ENCODE peak calls at places on chromosome 13, in ten cellular contexts. B is body of pancreas, D is prostate gland, F is Peyer's patch, G is uterus, V is transverse colon, L is heart left ventricle, J is HCT116, M is suprapubic skin, T is sigmoid colon. Z is an unnamed sample.

GRCh38 chr13:105395041-105395440 is 1140.4 kb downstream of the EFNB2 start:
- DNase-seq in B (no peak), D (no peak), F (no peak), G (no peak), V (no peak), L (no peak), J (no peak), M (no peak), T (no peak), Z (no peak)

GRCh38 chr13:70310720-70311119 is 202.5 kb upstream of the KLHL1 start:
- DNase-seq in B (peak; percentile 38), D (peak; percentile 40), F (no peak), G (no peak), V (peak; percentile 25), L (no peak), J (peak; percentile 26), M (no peak), T (no peak), Z (peak; percentile 39)

GRCh38 chr13:110551284-110551683 is 10.2 kb downstream of the RAB20 start:
- DNase-seq in B (no peak), D (no peak), F (no peak), G (no peak), V (no peak), L (no peak), J (no peak), M (no peak), T (no peak), Z (no peak)

GRCh38 chr13:28716511-28716910 is 2.3 kb downstream of the SLC46A3 start:
- DNase-seq in B (peak; percentile 54), D (no peak), F (peak; percentile 83), G (peak; percentile 76), V (peak; percentile 77), L (peak; percentile 78), J (peak; percentile 35), M (no peak), T (peak; percentile 85), Z (no peak)

GRCh38 chr13:45728759-45729158 is 26.6 kb downstream of the CBY2 start:
- DNase-seq in B (no peak), D (no peak), F (no peak), G (no peak), V (no peak), L (no peak), J (peak; percentile 45), M (no peak), T (no peak), Z (no peak)

GRCh38 chr13:97535619-97536018 is 101.7 kb downstream of the RAP2A start:
- DNase-seq in B (no peak), D (no peak), F (no peak), G (no peak), V (no peak), L (no peak), J (no peak), M (no peak), T (no peak), Z (no peak)

GRCh38 chr13:24012648-24013047 is 115.3 kb upstream of the C1QTNF9B start:
- DNase-seq in B (peak; percentile 8), D (no peak), F (no peak), G (no peak), V (no peak), L (no peak), J (no peak), M (no peak), T (no peak), Z (no peak)

GRCh38 chr13:106467406-106468122 is 67.9 kb downstream of the EFNB2 start:
- DNase-seq in B (no peak), D (no peak), F (no peak), G (no peak), V (no peak), L (no peak), J (no peak), M (no peak), T (no peak), Z (no peak)

GRCh38 chr13:46913757-46914156 is 16.9 kb upstream of the HTR2A start:
- DNase-seq in B (no peak), D (no peak), F (no peak), G (no peak), V (no peak), L (no peak), J (no peak), M (no peak), T (no peak), Z (no peak)

GRCh38 chr13:113559901-113560644 is 24.5 kb upstream of the TFDP1 start:
- DNase-seq in B (no peak), D (no peak), F (no peak), G (no peak), V (no peak), L (no peak), J (no peak), M (no peak), T (no peak), Z (peak; percentile 8)

GRCh38 chr13:27171830-27172494 is 351 bp upstream of the USP12 start:
- DNase-seq in B (peak; percentile 93), D (peak; percentile 88), F (peak; percentile 97), G (peak; percentile 86), V (peak; percentile 96), L (peak; percentile 95), J (peak; percentile 72), M (peak; percentile 93), T (peak; percentile 96), Z (peak; percentile 95)
- TF ChIP-seq POLR2A in B (peak; percentile 48), D (peak; percentile 36), F (no peak), G (peak; percentile 38), V (peak; percentile 26), L (no peak), J (no peak), M (no peak), T (no peak), Z (no peak)

GRCh38 chr13:101399365-101399764 is 16.9 kb downstream of the NALCN start:
- DNase-seq in B (no peak), D (no peak), F (no peak), G (no peak), V (no peak), L (no peak), J (no peak), M (no peak), T (no peak), Z (no peak)

GRCh38 chr13:101401196-101401595 is 15.1 kb downstream of the NALCN start:
- DNase-seq in B (no peak), D (no peak), F (no peak), G (no peak), V (no peak), L (no peak), J (no peak), M (no peak), T (no peak), Z (no peak)

GRCh38 chr13:101398920-101399319 is 17.4 kb downstream of the NALCN start:
- DNase-seq in B (no peak), D (no peak), F (no peak), G (no peak), V (no peak), L (no peak), J (no peak), M (no peak), T (no peak), Z (no peak)

GRCh38 chr13:101397742-101398141 is 18.6 kb downstream of the NALCN start:
- DNase-seq in B (no peak), D (no peak), F (no peak), G (no peak), V (no peak), L (peak; percentile 30), J (no peak), M (no peak), T (no peak), Z (no peak)

GRCh38 chr13:101398191-101398590 is 18.1 kb downstream of the NALCN start:
- DNase-seq in B (no peak), D (no peak), F (no peak), G (no peak), V (no peak), L (no peak), J (no peak), M (no peak), T (no peak), Z (no peak)
- H3K4me3 ChIP-seq in B (no peak overlapping the region), D (no peak overlapping the region), F (no peak overlapping the region), G (no peak overlapping the region), V (no peak overlapping the region), L (no peak overlapping the region), J (no peak overlapping the region), M (no peak overlapping the region), T (no peak overlapping the region), Z (no peak overlapping the region)

GRCh38 chr13:30872195-30872594 is 33.9 kb upstream of the MEDAG start:
- DNase-seq in B (no peak), D (no peak), F (no peak), G (no peak), V (no peak), L (no peak), J (no peak), M (no peak), T (no peak), Z (no peak)

GRCh38 chr13:30872685-30873443 is 33.2 kb upstream of the MEDAG start:
- DNase-seq in B (no peak), D (no peak), F (peak; percentile 57), G (peak; percentile 83), V (no peak), L (peak; percentile 67), J (no peak), M (peak; percentile 81), T (peak; percentile 85), Z (no peak)

GRCh38 chr13:30874561-30874960 is 31.5 kb upstream of the MEDAG start:
- DNase-seq in B (no peak), D (no peak), F (no peak), G (no peak), V (no peak), L (no peak), J (no peak), M (no peak), T (no peak), Z (no peak)

GRCh38 chr13:30873519-30873918 is 32.6 kb upstream of the MEDAG start:
- DNase-seq in B (no peak), D (no peak), F (no peak), G (no peak), V (no peak), L (no peak), J (no peak), M (no peak), T (no peak), Z (no peak)

GRCh38 chr13:30874111-30874510 is 32.0 kb upstream of the MEDAG start:
- DNase-seq in B (no peak), D (no peak), F (no peak), G (no peak), V (no peak), L (no peak), J (no peak), M (no peak), T (no peak), Z (no peak)
- H3K27ac ChIP-seq in B (no peak overlapping the region), D (no peak overlapping the region), F (no peak overlapping the region), G (peak overlapping the region; percentile 91), V (no peak overlapping the region), L (no peak overlapping the region), J (no peak overlapping the region), M (peak overlapping the region; percentile 48), T (no peak overlapping the region), Z (peak overlapping the region; percentile 79)

DNA sequence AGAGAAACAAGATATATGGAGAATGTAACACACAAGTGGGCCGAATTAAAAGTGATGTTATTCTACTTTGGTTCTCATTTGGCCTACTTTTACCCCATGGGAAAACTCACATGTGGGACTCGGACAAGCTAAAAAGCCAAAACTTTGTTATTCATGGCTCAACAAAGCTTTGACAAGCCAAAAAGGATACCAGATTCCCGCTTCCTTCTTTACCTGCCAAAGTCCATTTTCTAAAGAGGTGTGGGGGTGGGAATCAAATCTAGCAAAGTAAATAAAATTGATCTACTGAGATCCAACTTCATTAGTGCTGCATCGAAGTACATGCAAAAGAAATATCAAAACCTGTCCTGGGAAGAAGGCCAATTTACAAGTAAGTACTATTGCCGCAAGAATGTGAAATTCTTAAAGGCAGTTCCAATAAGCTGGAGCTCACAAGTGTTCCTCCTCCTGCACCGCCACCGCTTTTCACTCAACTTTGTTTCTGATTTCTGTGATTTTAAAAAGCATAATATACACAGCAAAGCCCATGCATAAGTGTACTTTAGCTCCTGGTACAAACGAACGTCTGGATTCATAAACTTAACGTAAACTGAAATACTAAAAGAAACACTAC is 1.1 kb downstream of the LNX2 start:
- DNase-seq in B (peak; percentile 54), D (no peak), F (no peak), G (no peak), V (no peak), L (no peak), J (no peak), M (no peak), T (no peak), Z (no peak)
- TF ChIP-seq POLR2A in B (peak; percentile 85), D (no peak), F (no peak), G (no peak), V (no peak), L (no peak), J (no peak), M (no peak), T (no peak), Z (no peak)

Z was measured in stomach.